ENCODE peak calls at places on chromosomes 6 and 20, in seven cellular contexts. One of them, this sample, is unnamed.

GRCh38 chr6:25717856-25718740 is 36.4 kb upstream of the SLC17A4 start:
- DNase-seq in fibroblast of villous mesenchyme: peak; percentile 35
- DNase-seq in adrenal gland: no peak
- DNase-seq in heart right ventricle: no peak
- DNase-seq in AG09319: no peak
- DNase-seq in foreskin fibroblast: peak; percentile 65
- DNase-seq in B cell: peak; percentile 51
- DNase-seq in this sample: no peak

GRCh38 chr20:4546786-4547185 is 174.9 kb upstream of the PRND start:
- DNase-seq in fibroblast of villous mesenchyme: peak; percentile 94
- DNase-seq in adrenal gland: no peak
- DNase-seq in heart right ventricle: no peak
- DNase-seq in AG09319: no peak
- DNase-seq in foreskin fibroblast: peak; percentile 88
- DNase-seq in B cell: no peak
- DNase-seq in this sample: no peak

GRCh38 chr20:58673119-58673518 is 19.5 kb upstream of the NPEPL1 start:
- DNase-seq in fibroblast of villous mesenchyme: no peak
- DNase-seq in adrenal gland: no peak
- DNase-seq in heart right ventricle: no peak
- DNase-seq in AG09319: no peak
- DNase-seq in foreskin fibroblast: no peak
- DNase-seq in B cell: no peak
- DNase-seq in this sample: no peak

GRCh38 chr6:98039876-98040605 is 757.0 kb upstream of the MMS22L start:
- DNase-seq in fibroblast of villous mesenchyme: no peak
- DNase-seq in adrenal gland: no peak
- DNase-seq in heart right ventricle: no peak
- DNase-seq in AG09319: no peak
- DNase-seq in foreskin fibroblast: no peak
- DNase-seq in B cell: no peak
- DNase-seq in this sample: no peak

GRCh38 chr20:44776977-44777376 is 31.3 kb downstream of the KCNK15 start:
- DNase-seq in fibroblast of villous mesenchyme: peak; percentile 24
- DNase-seq in adrenal gland: no peak
- DNase-seq in heart right ventricle: peak; percentile 25
- DNase-seq in AG09319: no peak
- DNase-seq in foreskin fibroblast: peak; percentile 56
- DNase-seq in B cell: no peak
- DNase-seq in this sample: no peak

GRCh38 chr6:81606965-81607381 is 145.5 kb downstream of the TENT5A start:
- DNase-seq in fibroblast of villous mesenchyme: peak; percentile 60
- DNase-seq in adrenal gland: no peak
- DNase-seq in heart right ventricle: no peak
- DNase-seq in AG09319: peak; percentile 56
- DNase-seq in foreskin fibroblast: peak; percentile 74
- DNase-seq in B cell: no peak
- DNase-seq in this sample: no peak

GRCh38 chr20:43923322-43923721 is 8.7 kb downstream of the TOX2 start:
- DNase-seq in fibroblast of villous mesenchyme: no peak
- DNase-seq in adrenal gland: no peak
- DNase-seq in heart right ventricle: no peak
- DNase-seq in AG09319: no peak
- DNase-seq in foreskin fibroblast: no peak
- DNase-seq in B cell: no peak
- DNase-seq in this sample: no peak

GRCh38 chr20:9392892-9393857 is 121.2 kb upstream of the LAMP5 start:
- DNase-seq in fibroblast of villous mesenchyme: peak; percentile 67
- DNase-seq in adrenal gland: peak; percentile 68
- DNase-seq in heart right ventricle: peak; percentile 62
- DNase-seq in AG09319: peak; percentile 43
- DNase-seq in foreskin fibroblast: peak; percentile 86
- DNase-seq in B cell: no peak
- DNase-seq in this sample: peak; percentile 68

GRCh38 chr6:562052-562676 is 94.7 kb downstream of the HUS1B start:
- DNase-seq in fibroblast of villous mesenchyme: peak; percentile 79
- DNase-seq in adrenal gland: no peak
- DNase-seq in heart right ventricle: no peak
- DNase-seq in AG09319: no peak
- DNase-seq in foreskin fibroblast: peak; percentile 9
- DNase-seq in B cell: no peak
- DNase-seq in this sample: no peak

GRCh38 chr20:17281478-17281877 is 54.6 kb downstream of the PCSK2 start:
- DNase-seq in fibroblast of villous mesenchyme: no peak
- DNase-seq in adrenal gland: peak; percentile 17
- DNase-seq in heart right ventricle: no peak
- DNase-seq in AG09319: no peak
- DNase-seq in foreskin fibroblast: no peak
- DNase-seq in B cell: no peak
- DNase-seq in this sample: no peak

GRCh38 chr6:27977387-27977786 is 20.3 kb downstream of the OR2B6 start:
- DNase-seq in fibroblast of villous mesenchyme: no peak
- DNase-seq in adrenal gland: no peak
- DNase-seq in heart right ventricle: no peak
- DNase-seq in AG09319: no peak
- DNase-seq in foreskin fibroblast: no peak
- DNase-seq in B cell: no peak
- DNase-seq in this sample: no peak

GRCh38 chr6:116287668-116288282 is 8.0 kb upstream of the TSPYL1 start:
- DNase-seq in fibroblast of villous mesenchyme: peak; percentile 70
- DNase-seq in adrenal gland: no peak
- DNase-seq in heart right ventricle: no peak
- DNase-seq in AG09319: no peak
- DNase-seq in foreskin fibroblast: peak; percentile 74
- DNase-seq in B cell: peak; percentile 56
- DNase-seq in this sample: no peak

GRCh38 chr20:44979090-44979621 is 12.8 kb downstream of the STK4 start:
- DNase-seq in fibroblast of villous mesenchyme: peak; percentile 71
- DNase-seq in adrenal gland: no peak
- DNase-seq in heart right ventricle: no peak
- DNase-seq in AG09319: no peak
- DNase-seq in foreskin fibroblast: no peak
- DNase-seq in B cell: peak; percentile 80
- DNase-seq in this sample: peak; percentile 77

GRCh38 chr20:8385247-8385646 is 253.2 kb downstream of the PLCB1 start:
- DNase-seq in fibroblast of villous mesenchyme: peak; percentile 43
- DNase-seq in adrenal gland: peak; percentile 25
- DNase-seq in heart right ventricle: peak; percentile 16
- DNase-seq in AG09319: no peak
- DNase-seq in foreskin fibroblast: peak; percentile 51
- DNase-seq in B cell: no peak
- DNase-seq in this sample: no peak

GRCh38 chr20:6560978-6561377 is 206.5 kb upstream of the BMP2 start:
- DNase-seq in fibroblast of villous mesenchyme: no peak
- DNase-seq in adrenal gland: no peak
- DNase-seq in heart right ventricle: no peak
- DNase-seq in AG09319: no peak
- DNase-seq in foreskin fibroblast: no peak
- DNase-seq in B cell: no peak
- DNase-seq in this sample: no peak
- TF ChIP-seq CTCF in fibroblast of villous mesenchyme: no peak
- TF ChIP-seq CTCF in adrenal gland: no peak
- TF ChIP-seq CTCF in heart right ventricle: no peak
- TF ChIP-seq CTCF in AG09319: no peak
- TF ChIP-seq CTCF in foreskin fibroblast: no peak
- TF ChIP-seq CTCF in B cell: no peak
- TF ChIP-seq CTCF in this sample: no peak

GRCh38 chr6:125299257-125299656 is 2.5 kb downstream of the HDDC2 start:
- DNase-seq in fibroblast of villous mesenchyme: no peak
- DNase-seq in adrenal gland: no peak
- DNase-seq in heart right ventricle: no peak
- DNase-seq in AG09319: no peak
- DNase-seq in foreskin fibroblast: no peak
- DNase-seq in B cell: no peak
- DNase-seq in this sample: no peak

GRCh38 chr6:125300992-125301434 is 754 bp downstream of the HDDC2 start:
- DNase-seq in fibroblast of villous mesenchyme: peak; percentile 55
- DNase-seq in adrenal gland: no peak
- DNase-seq in heart right ventricle: no peak
- DNase-seq in AG09319: no peak
- DNase-seq in foreskin fibroblast: peak; percentile 60
- DNase-seq in B cell: no peak
- DNase-seq in this sample: no peak

GRCh38 chr6:125303512-125303854 is 1.7 kb upstream of the HDDC2 start:
- DNase-seq in fibroblast of villous mesenchyme: no peak
- DNase-seq in adrenal gland: no peak
- DNase-seq in heart right ventricle: no peak
- DNase-seq in AG09319: no peak
- DNase-seq in foreskin fibroblast: no peak
- DNase-seq in B cell: no peak
- DNase-seq in this sample: no peak

GRCh38 chr6:125302840-125303511 is 1.2 kb upstream of the HDDC2 start:
- DNase-seq in fibroblast of villous mesenchyme: no peak
- DNase-seq in adrenal gland: no peak
- DNase-seq in heart right ventricle: no peak
- DNase-seq in AG09319: no peak
- DNase-seq in foreskin fibroblast: peak; percentile 40
- DNase-seq in B cell: no peak
- DNase-seq in this sample: no peak

DNA sequence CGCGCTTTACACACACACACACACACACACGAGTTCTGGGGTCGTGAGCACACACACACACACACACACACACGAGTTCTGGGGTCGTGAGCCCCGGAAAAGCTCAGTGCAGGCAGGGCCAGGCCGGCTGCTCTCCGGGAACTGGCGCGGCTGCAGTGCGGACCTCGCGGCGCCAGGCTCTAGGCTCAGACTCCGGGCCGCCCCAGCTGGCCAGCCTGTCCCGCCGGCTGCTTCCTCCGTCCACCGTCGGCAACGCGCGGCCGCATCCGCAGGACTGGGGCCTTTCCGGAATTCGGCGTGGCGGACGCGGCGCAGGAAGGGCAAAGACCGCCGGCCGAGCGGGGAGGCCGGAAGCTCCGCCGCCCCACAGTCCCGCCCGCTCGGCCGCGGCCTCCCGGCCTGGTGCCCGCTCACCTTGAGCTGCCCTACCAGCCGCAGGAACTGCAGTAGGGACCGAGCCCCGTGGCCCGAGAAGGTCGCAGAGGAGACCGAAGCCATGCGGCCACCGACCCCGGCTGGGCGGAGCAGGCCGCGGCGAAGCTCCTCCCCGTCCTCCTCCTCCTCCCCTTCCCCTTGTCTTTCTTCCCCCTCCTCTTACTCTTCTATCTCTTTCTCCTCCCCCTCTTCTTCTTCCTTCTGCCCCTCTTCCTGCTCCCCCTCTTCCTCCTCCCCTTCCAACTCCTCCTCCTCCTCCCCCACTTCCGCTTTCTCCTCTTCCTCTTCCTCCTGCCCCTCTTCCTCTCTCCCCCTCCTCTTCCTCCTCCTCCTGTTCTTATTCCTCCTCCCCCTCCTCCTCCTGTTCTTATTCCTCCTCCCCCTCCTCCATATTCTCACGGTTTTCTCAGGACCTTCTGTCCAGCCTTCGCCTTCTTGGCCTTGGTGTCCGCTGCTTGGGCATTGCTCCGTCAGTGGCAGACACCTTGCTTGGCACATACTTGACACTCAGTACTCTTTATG is at the start of gene HDDC2:
- DNase-seq in fibroblast of villous mesenchyme: peak; percentile 81
- DNase-seq in adrenal gland: peak; percentile 82
- DNase-seq in heart right ventricle: peak; percentile 80
- DNase-seq in AG09319: no peak
- DNase-seq in foreskin fibroblast: peak; percentile 84
- DNase-seq in B cell: peak; percentile 57
- DNase-seq in this sample: peak; percentile 59
- TF ChIP-seq CTCF in fibroblast of villous mesenchyme: no peak
- TF ChIP-seq CTCF in adrenal gland: no peak
- TF ChIP-seq CTCF in heart right ventricle: no peak
- TF ChIP-seq CTCF in AG09319: no peak
- TF ChIP-seq CTCF in foreskin fibroblast: no peak
- TF ChIP-seq CTCF in B cell: no peak
- TF ChIP-seq CTCF in this sample: no peak

GRCh38 chr6:132715204-132715603 is 1.3 kb upstream of the VNN1 start:
- DNase-seq in fibroblast of villous mesenchyme: peak; percentile 66
- DNase-seq in adrenal gland: peak; percentile 80
- DNase-seq in heart right ventricle: no peak
- DNase-seq in AG09319: no peak
- DNase-seq in foreskin fibroblast: peak; percentile 66
- DNase-seq in B cell: no peak
- DNase-seq in this sample: no peak
- TF ChIP-seq CTCF in fibroblast of villous mesenchyme: peak; percentile 47
- TF ChIP-seq CTCF in adrenal gland: peak; percentile 41
- TF ChIP-seq CTCF in heart right ventricle: no peak
- TF ChIP-seq CTCF in AG09319: peak; percentile 47
- TF ChIP-seq CTCF in foreskin fibroblast: peak; percentile 26
- TF ChIP-seq CTCF in B cell: no peak
- TF ChIP-seq CTCF in this sample: no peak

DNA sequence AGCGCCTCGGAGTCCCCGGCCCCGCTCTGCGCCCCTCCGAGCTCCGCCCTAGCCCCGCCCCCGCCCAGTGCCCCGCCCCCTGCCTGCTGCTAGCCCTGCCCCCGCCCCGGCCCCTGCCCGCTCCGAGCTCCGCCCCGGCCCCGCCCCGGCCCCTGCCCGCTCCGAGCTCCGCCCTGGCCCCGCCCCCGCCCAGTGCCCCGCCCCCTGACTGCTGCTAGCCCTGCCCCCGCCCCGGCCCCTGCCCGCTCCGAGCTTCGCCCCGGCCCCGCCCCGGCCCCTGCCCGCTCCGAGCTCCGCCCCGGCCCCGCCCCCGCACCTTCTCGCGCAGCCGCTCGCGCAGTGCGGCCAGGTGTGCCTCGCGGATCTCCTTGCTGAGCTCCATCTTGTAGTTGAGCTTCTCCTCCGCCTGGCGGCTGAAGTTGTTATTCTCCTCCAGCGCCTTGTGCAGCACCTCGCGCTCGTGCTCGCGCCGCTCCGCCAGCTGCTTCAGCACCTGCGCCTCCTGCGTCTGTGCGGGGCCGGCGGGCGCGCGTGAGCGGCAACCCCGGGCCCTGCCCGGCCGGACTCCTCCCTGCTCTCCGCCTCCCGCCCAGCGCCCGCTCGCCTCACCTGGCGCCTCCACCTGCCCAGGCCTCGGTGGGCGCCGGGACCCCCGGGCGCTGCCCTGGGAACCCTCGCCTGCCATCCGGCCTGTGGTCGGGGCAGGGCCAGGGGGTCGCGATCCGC is 11.3 kb downstream of the STMN3 start:
- DNase-seq in fibroblast of villous mesenchyme: peak; percentile 89
- DNase-seq in adrenal gland: peak; percentile 88
- DNase-seq in heart right ventricle: peak; percentile 86
- DNase-seq in AG09319: no peak
- DNase-seq in foreskin fibroblast: peak; percentile 87
- DNase-seq in B cell: peak; percentile 96
- DNase-seq in this sample: peak; percentile 84
- TF ChIP-seq CTCF in fibroblast of villous mesenchyme: peak; percentile 33
- TF ChIP-seq CTCF in adrenal gland: peak; percentile 37
- TF ChIP-seq CTCF in heart right ventricle: no peak
- TF ChIP-seq CTCF in AG09319: peak; percentile 5
- TF ChIP-seq CTCF in foreskin fibroblast: peak; percentile 18
- TF ChIP-seq CTCF in B cell: peak; percentile 67
- TF ChIP-seq CTCF in this sample: peak; percentile 52

DNA sequence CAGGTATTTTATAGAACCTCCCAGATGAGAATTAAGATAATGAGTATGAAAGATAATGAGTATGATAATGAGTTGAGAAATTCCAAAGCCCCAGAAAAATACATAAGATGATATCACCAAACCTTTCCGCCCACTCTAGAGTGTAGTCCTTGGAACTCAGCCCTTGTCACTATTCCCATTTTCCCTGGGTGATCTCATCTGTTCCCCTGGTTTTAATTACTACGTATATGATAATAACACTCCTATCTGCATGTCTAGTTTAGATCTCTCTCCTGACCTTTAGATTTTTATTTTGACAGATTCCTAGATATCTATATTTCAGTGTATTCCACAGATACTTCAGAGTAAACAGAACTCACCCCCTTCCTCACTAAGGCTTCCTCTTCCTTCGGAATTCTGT is 51.0 kb upstream of the ASIP start:
- DNase-seq in fibroblast of villous mesenchyme: no peak
- DNase-seq in adrenal gland: no peak
- DNase-seq in heart right ventricle: no peak
- DNase-seq in AG09319: no peak
- DNase-seq in foreskin fibroblast: peak; percentile 52
- DNase-seq in B cell: no peak
- DNase-seq in this sample: no peak
- TF ChIP-seq CTCF in fibroblast of villous mesenchyme: no peak
- TF ChIP-seq CTCF in adrenal gland: no peak
- TF ChIP-seq CTCF in heart right ventricle: no peak
- TF ChIP-seq CTCF in AG09319: no peak
- TF ChIP-seq CTCF in foreskin fibroblast: no peak
- TF ChIP-seq CTCF in B cell: no peak
- TF ChIP-seq CTCF in this sample: no peak